ENCODE peak calls at places on chromosomes 11 and 22, in four cellular contexts. One of them, this sample, is unnamed. For H3K27me3, the result is how much of the 10 kb centered on the place peaks cover.

GRCh38 chr11:64341429-64341828 is 1.4 kb downstream of the CCDC88B start:
- DNase-seq in psoas muscle: no peak
- DNase-seq in tibial nerve: no peak
- DNase-seq in colonic mucosa: no peak
- DNase-seq in this sample: no peak

GRCh38 chr11:110565690-110566336 is 136.1 kb downstream of the FDX1 start:
- DNase-seq in psoas muscle: no peak
- DNase-seq in tibial nerve: no peak
- DNase-seq in colonic mucosa: no peak
- DNase-seq in this sample: peak

GRCh38 chr11:111269146-111269868 is 23.8 kb downstream of the POU2AF2 start:
- DNase-seq in psoas muscle: no peak
- DNase-seq in tibial nerve: peak
- DNase-seq in colonic mucosa: no peak
- DNase-seq in this sample: no peak

GRCh38 chr11:8932564-8933180 is at the start of gene C11orf16:
- DNase-seq in psoas muscle: no peak
- DNase-seq in tibial nerve: no peak
- DNase-seq in colonic mucosa: no peak
- DNase-seq in this sample: no peak

GRCh38 chr11:34359548-34359891 is 1.7 kb upstream of the ABTB2 start:
- DNase-seq in psoas muscle: no peak
- DNase-seq in tibial nerve: no peak
- DNase-seq in colonic mucosa: no peak
- DNase-seq in this sample: no peak

GRCh38 chr11:114200785-114201184 is 95.4 kb upstream of the NNMT start:
- DNase-seq in psoas muscle: no peak
- DNase-seq in tibial nerve: no peak
- DNase-seq in colonic mucosa: no peak
- DNase-seq in this sample: no peak

GRCh38 chr11:93033093-93033492 is 63.6 kb downstream of the MTNR1B start:
- DNase-seq in psoas muscle: no peak
- DNase-seq in tibial nerve: no peak
- DNase-seq in colonic mucosa: no peak
- DNase-seq in this sample: no peak

GRCh38 chr22:29003552-29003951 is 58.1 kb downstream of the C22orf31 start:
- DNase-seq in psoas muscle: no peak
- DNase-seq in tibial nerve: no peak
- DNase-seq in colonic mucosa: no peak
- DNase-seq in this sample: no peak

GRCh38 chr11:34192481-34193401 is 87.3 kb downstream of the NAT10 start:
- DNase-seq in psoas muscle: peak
- DNase-seq in tibial nerve: peak
- DNase-seq in colonic mucosa: peak
- DNase-seq in this sample: no peak

GRCh38 chr11:116190206-116190605 is 582.6 kb downstream of the BUD13 start:
- DNase-seq in psoas muscle: no peak
- DNase-seq in tibial nerve: no peak
- DNase-seq in colonic mucosa: no peak
- DNase-seq in this sample: no peak

GRCh38 chr22:44983878-44984482 is 25.8 kb downstream of the PHF21B start:
- DNase-seq in psoas muscle: no peak
- DNase-seq in tibial nerve: no peak
- DNase-seq in colonic mucosa: no peak
- DNase-seq in this sample: no peak

GRCh38 chr11:65552413-65552951 is 5.7 kb downstream of the LTBP3 start:
- DNase-seq in psoas muscle: no peak
- DNase-seq in tibial nerve: no peak
- DNase-seq in colonic mucosa: no peak
- DNase-seq in this sample: no peak

GRCh38 chr22:22881116-22882032 is 6.2 kb upstream of the IGLL5 start:
- DNase-seq in psoas muscle: no peak
- DNase-seq in tibial nerve: no peak
- DNase-seq in colonic mucosa: no peak
- DNase-seq in this sample: peak

GRCh38 chr11:86800076-86800955 is at the start of gene PRSS23:
- DNase-seq in psoas muscle: peak
- DNase-seq in tibial nerve: no peak
- DNase-seq in colonic mucosa: peak
- DNase-seq in this sample: peak

GRCh38 chr11:61297741-61298140 is 2.6 kb upstream of the VWCE start:
- DNase-seq in psoas muscle: peak
- DNase-seq in tibial nerve: peak
- DNase-seq in colonic mucosa: no peak
- DNase-seq in this sample: no peak

GRCh38 chr11:69394902-69395690 is 86.4 kb upstream of the LINC01488 start:
- DNase-seq in psoas muscle: peak
- DNase-seq in tibial nerve: no peak
- DNase-seq in colonic mucosa: no peak
- DNase-seq in this sample: no peak

GRCh38 chr11:124618863-124619262 is 3.8 kb upstream of the TBRG1 start:
- DNase-seq in psoas muscle: no peak
- DNase-seq in tibial nerve: no peak
- DNase-seq in colonic mucosa: no peak
- DNase-seq in this sample: no peak

GRCh38 chr22:30270841-30271240 is 4.2 kb upstream of the OSM start:
- DNase-seq in psoas muscle: peak
- DNase-seq in tibial nerve: peak
- DNase-seq in colonic mucosa: peak
- DNase-seq in this sample: no peak

GRCh38 chr11:113193077-113193476 is 121.3 kb upstream of the TTC12 start:
- DNase-seq in psoas muscle: no peak
- DNase-seq in tibial nerve: peak
- DNase-seq in colonic mucosa: no peak
- DNase-seq in this sample: no peak

DNA sequence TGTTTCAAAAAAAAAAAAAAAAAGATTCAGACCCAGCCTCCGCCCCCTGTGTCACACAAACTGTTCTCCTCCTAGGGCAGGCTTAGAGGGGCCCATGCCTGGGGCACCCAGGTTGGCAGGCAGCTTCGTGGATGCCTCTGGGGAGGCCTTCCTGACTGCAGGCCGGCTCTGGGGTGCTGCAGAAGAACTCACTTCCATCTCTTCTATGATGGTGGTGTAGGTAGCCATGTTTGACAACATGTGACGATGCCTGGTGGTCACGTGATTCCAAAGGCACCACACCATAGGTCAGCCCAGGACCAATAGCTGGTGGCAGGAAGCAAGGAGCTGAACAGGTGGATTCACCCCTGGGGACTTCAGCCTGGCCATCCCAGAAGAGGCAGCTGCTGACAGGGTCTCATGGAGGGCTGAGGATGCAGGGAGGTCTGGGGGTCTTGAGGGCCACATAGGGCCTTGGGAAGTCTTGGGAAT is 24.1 kb upstream of the CELSR1 start:
- DNase-seq in psoas muscle: peak
- DNase-seq in tibial nerve: peak
- DNase-seq in colonic mucosa: no peak
- DNase-seq in this sample: peak
- H3K4me3 ChIP-seq in psoas muscle: no peak
- H3K4me3 ChIP-seq in tibial nerve: no peak
- H3K4me3 ChIP-seq in colonic mucosa: no peak
- H3K4me3 ChIP-seq in this sample: peak

DNA sequence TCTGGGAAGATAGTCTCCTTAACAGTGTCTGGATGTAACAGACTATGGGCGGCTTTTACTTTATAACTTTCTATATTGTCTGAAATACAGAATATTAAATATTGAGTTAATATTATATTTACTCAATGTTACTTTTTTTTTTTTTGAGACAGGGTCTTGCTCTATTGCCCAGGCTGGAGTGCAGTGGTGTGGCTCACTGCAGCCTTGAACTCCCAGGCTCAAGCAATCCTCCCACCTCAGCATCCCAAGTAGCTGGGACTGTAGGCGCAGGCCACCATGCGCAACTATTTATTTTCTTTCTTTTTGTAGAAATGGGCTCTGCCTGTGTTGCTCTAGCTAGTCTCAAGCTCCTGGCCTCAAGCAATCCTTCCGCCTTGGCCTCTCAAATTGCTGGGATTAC is 47.0 kb downstream of the FAM83F start:
- DNase-seq in psoas muscle: no peak
- DNase-seq in tibial nerve: no peak
- DNase-seq in colonic mucosa: no peak
- DNase-seq in this sample: no peak
- H3K27me3 ChIP-seq in psoas muscle: under half
- H3K27me3 ChIP-seq in tibial nerve: under half
- H3K27me3 ChIP-seq in colonic mucosa: under half
- H3K27me3 ChIP-seq in this sample: under half

GRCh38 chr11:79082280-79082679 is 358.6 kb downstream of the TENM4 start:
- DNase-seq in psoas muscle: no peak
- DNase-seq in tibial nerve: no peak
- DNase-seq in colonic mucosa: no peak
- DNase-seq in this sample: no peak
- H3K27ac ChIP-seq in psoas muscle: no peak
- H3K27ac ChIP-seq in tibial nerve: no peak
- H3K27ac ChIP-seq in colonic mucosa: no peak
- H3K27ac ChIP-seq in this sample: no peak

GRCh38 chr11:118156531-118157185 is 4.0 kb upstream of the SCN4B start:
- DNase-seq in psoas muscle: no peak
- DNase-seq in tibial nerve: no peak
- DNase-seq in colonic mucosa: no peak
- DNase-seq in this sample: no peak

GRCh38 chr11:118153516-118153915 is 893 bp upstream of the SCN4B start:
- DNase-seq in psoas muscle: no peak
- DNase-seq in tibial nerve: no peak
- DNase-seq in colonic mucosa: no peak
- DNase-seq in this sample: no peak

GRCh38 chr11:118157186-118157895 is 4.7 kb upstream of the SCN4B start:
- DNase-seq in psoas muscle: no peak
- DNase-seq in tibial nerve: no peak
- DNase-seq in colonic mucosa: no peak
- DNase-seq in this sample: no peak

GRCh38 chr11:118153976-118154375 is 1.4 kb upstream of the SCN4B start:
- DNase-seq in psoas muscle: no peak
- DNase-seq in tibial nerve: no peak
- DNase-seq in colonic mucosa: no peak
- DNase-seq in this sample: no peak

GRCh38 chr11:118155781-118156530 is 3.3 kb upstream of the SCN4B start:
- DNase-seq in psoas muscle: no peak
- DNase-seq in tibial nerve: no peak
- DNase-seq in colonic mucosa: no peak
- DNase-seq in this sample: no peak
- H3K4me3 ChIP-seq in psoas muscle: no peak
- H3K4me3 ChIP-seq in tibial nerve: no peak
- H3K4me3 ChIP-seq in colonic mucosa: no peak
- H3K4me3 ChIP-seq in this sample: no peak

DNA sequence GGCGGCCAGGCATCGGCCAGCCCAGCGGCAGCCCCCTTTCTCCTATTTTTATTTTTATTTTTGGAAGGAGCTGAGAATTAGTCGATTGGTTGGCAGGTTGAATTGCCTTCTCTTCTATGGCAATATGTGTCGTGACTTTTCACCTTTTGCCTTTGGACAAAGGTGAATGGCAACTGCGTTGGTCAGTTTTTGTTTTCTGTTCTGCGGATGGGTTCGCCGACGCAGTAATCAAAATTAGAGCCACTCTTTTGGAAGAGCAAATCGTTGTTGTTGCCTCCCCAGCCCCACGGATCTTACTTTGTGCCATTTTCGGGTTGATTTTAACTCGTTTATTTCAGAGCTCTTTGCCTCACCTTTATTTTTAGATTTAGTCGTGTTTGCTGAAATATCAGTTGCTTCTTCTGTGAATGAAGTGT is 1.5 kb downstream of the CECR2 start:
- DNase-seq in psoas muscle: no peak
- DNase-seq in tibial nerve: no peak
- DNase-seq in colonic mucosa: no peak
- DNase-seq in this sample: no peak
- H3K27me3 ChIP-seq in psoas muscle: under half
- H3K27me3 ChIP-seq in tibial nerve: under half
- H3K27me3 ChIP-seq in colonic mucosa: half or more
- H3K27me3 ChIP-seq in this sample: under half

DNA sequence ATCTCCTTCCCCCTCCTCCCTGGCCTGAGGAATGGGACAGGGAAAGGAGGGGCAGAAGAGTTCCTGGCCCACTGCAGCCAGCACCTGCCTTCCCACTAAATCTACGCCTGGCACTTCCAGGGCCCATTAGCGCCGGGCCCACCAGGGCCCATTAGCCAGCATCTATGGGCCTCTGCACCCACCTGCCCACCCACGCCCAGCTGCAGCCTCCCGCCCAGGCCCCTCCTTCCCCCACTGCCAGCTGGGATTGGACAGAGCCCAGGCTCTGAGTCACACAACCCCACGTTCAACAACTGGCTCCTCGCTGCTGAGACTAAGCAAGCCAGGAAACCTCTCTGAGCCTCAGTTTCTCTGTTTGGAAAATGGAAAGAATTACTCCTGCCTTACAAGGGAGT is 48.7 kb downstream of the CYTH4 start:
- DNase-seq in psoas muscle: no peak
- DNase-seq in tibial nerve: no peak
- DNase-seq in colonic mucosa: no peak
- DNase-seq in this sample: no peak
- H3K27ac ChIP-seq in psoas muscle: no peak
- H3K27ac ChIP-seq in tibial nerve: no peak
- H3K27ac ChIP-seq in colonic mucosa: no peak
- H3K27ac ChIP-seq in this sample: no peak